ENCODE peak calls at places on chromosome 13, in four cellular contexts. I, T, R and B are unnamed samples.

GRCh38 chr13:44142911-44143665 is 230.5 kb upstream of the SERP2 start:
- DNase-seq in I (no peak), T (no peak), R (no peak), B (no peak)

GRCh38 chr13:73991884-73992283 is 142.3 kb downstream of the KLF12 start:
- DNase-seq in I (no peak), T (no peak), R (no peak), B (no peak)

GRCh38 chr13:23645851-23646250 is 75.6 kb downstream of the TNFRSF19 start:
- DNase-seq in I (no peak), T (peak; percentile 41), R (no peak), B (no peak)

GRCh38 chr13:98651716-98652115 is 74.8 kb upstream of the STK24 start:
- DNase-seq in I (no peak), T (no peak), R (no peak), B (no peak)

GRCh38 chr13:45447050-45447661 is 17.6 kb upstream of the COG3 start:
- DNase-seq in I (no peak), T (peak; percentile 30), R (no peak), B (no peak)

GRCh38 chr13:38743499-38743898 is 56.6 kb downstream of the FREM2 start:
- DNase-seq in I (no peak), T (no peak), R (no peak), B (no peak)

GRCh38 chr13:42453091-42453645 is 120.8 kb upstream of the TNFSF11 start:
- DNase-seq in I (no peak), T (no peak), R (no peak), B (no peak)

GRCh38 chr13:46401432-46401831 is 14.4 kb upstream of the RUBCNL start:
- DNase-seq in I (no peak), T (no peak), R (no peak), B (no peak)

GRCh38 chr13:21079761-21080730 is 18.7 kb upstream of the LATS2 start:
- DNase-seq in I (no peak), T (peak; percentile 49), R (no peak), B (no peak)

GRCh38 chr13:80173224-80173623 is 167.7 kb downstream of the SPRY2 start:
- DNase-seq in I (no peak), T (no peak), R (no peak), B (no peak)